ENCODE peak calls at places on chromosomes 1 and 21, in four cellular contexts. C, N, L and Q are unnamed samples.

GRCh38 chr1:54408701-54409066 is 2.5 kb upstream of the SSBP3 start:
- DNase-seq in C (no peak), N (no peak), L (no peak), Q (no peak)

GRCh38 chr1:31390071-31390470 is 17.2 kb upstream of the FABP3 start:
- DNase-seq in C (no peak), N (no peak), L (no peak), Q (no peak)

GRCh38 chr1:110605901-110606783 is at the start of gene KCNA2:
- DNase-seq in C (no peak), N (peak; percentile 43), L (peak; percentile 37), Q (no peak)

GRCh38 chr1:22753396-22754083 is 42.9 kb downstream of the EPHB2 start:
- DNase-seq in C (no peak), N (no peak), L (peak; percentile 59), Q (no peak)

GRCh38 chr1:101357444-101357986 is 120.7 kb downstream of the S1PR1 start:
- DNase-seq in C (peak; percentile 29), N (peak; percentile 78), L (no peak), Q (peak; percentile 80)

GRCh38 chr1:197984273-197984672 is 67.1 kb downstream of the LHX9 start:
- DNase-seq in C (no peak), N (no peak), L (no peak), Q (no peak)

GRCh38 chr1:84598418-84598817 is 24.2 kb upstream of the CTBS start:
- DNase-seq in C (no peak), N (no peak), L (no peak), Q (no peak)

GRCh38 chr1:183274836-183275235 is 88.8 kb downstream of the LAMC2 start:
- DNase-seq in C (no peak), N (no peak), L (no peak), Q (no peak)

GRCh38 chr1:46396429-46397398 is 2.6 kb downstream of the FAAH start:
- DNase-seq in C (no peak), N (no peak), L (no peak), Q (no peak)

GRCh38 chr21:33355996-33356395 is 31.2 kb downstream of the IFNAR1 start:
- DNase-seq in C (no peak), N (no peak), L (no peak), Q (no peak)

GRCh38 chr1:45299981-45300668 is 26.6 kb upstream of the HPDL start:
- DNase-seq in C (no peak), N (peak; percentile 46), L (no peak), Q (peak; percentile 68)

GRCh38 chr1:85321237-85321964 is 45.0 kb upstream of the BCL10 start:
- DNase-seq in C (no peak), N (no peak), L (no peak), Q (no peak)

GRCh38 chr1:110035236-110035752 is 870 bp downstream of the STRIP1 start:
- DNase-seq in C (no peak), N (no peak), L (no peak), Q (no peak)

GRCh38 chr1:57208903-57209302 is 215.0 kb downstream of the DAB1 start:
- DNase-seq in C (no peak), N (no peak), L (no peak), Q (no peak)

GRCh38 chr1:241703001-241703400 is 50.9 kb downstream of the WDR64 start:
- DNase-seq in C (no peak), N (no peak), L (no peak), Q (no peak)

GRCh38 chr1:3049164-3049563 is 19.8 kb upstream of the PRDM16 start:
- DNase-seq in C (no peak), N (peak; percentile 9), L (no peak), Q (no peak)

GRCh38 chr1:239025997-239026694 is 360.2 kb upstream of the CHRM3 start:
- DNase-seq in C (no peak), N (no peak), L (no peak), Q (no peak)

GRCh38 chr1:182611787-182612186 is 7.6 kb upstream of the RGS16 start:
- DNase-seq in C (no peak), N (no peak), L (no peak), Q (no peak)

GRCh38 chr1:243712890-243713425 is 137.1 kb downstream of the AKT3 start:
- DNase-seq in C (no peak), N (no peak), L (no peak), Q (no peak)

GRCh38 chr1:192225713-192226112 is 67.5 kb downstream of the RGS18 start:
- DNase-seq in C (no peak), N (no peak), L (no peak), Q (no peak)

GRCh38 chr1:77313491-77313890 is 31.7 kb downstream of the AK5 start:
- DNase-seq in C (no peak), N (peak; percentile 45), L (no peak), Q (peak; percentile 17)

GRCh38 chr21:42974832-42975820 is 764 bp downstream of the PKNOX1 start:
- DNase-seq in C (peak; percentile 41), N (peak; percentile 66), L (peak; percentile 68), Q (peak; percentile 78)

GRCh38 chr21:44865561-44866280 is 7.8 kb downstream of the PTTG1IP start:
- DNase-seq in C (no peak), N (peak; percentile 41), L (no peak), Q (no peak)

GRCh38 chr1:4971666-4972065 is 317.3 kb downstream of the AJAP1 start:
- DNase-seq in C (no peak), N (no peak), L (no peak), Q (no peak)

GRCh38 chr1:205358579-205358978 is 1.9 kb upstream of the KLHDC8A start:
- DNase-seq in C (no peak), N (no peak), L (no peak), Q (no peak)